ENCODE peak calls at places on chromosomes 11 and 22, in nine cellular contexts. Y is stomach; D is thoracic aorta; C is GM23338; S is colonic mucosa; I is tibial nerve; E is cardiac muscle cell; B is neural progenitor cell; T is CD8-positive, alpha-beta T cell. M is an unnamed sample.

GRCh38 chr11:15114501-15115475 is at the start of gene INSC:
- DNase-seq in T (no peak), C (peak; percentile 74), I (no peak), S (no peak), B (peak; percentile 79), E (peak; percentile 24), D (no peak), Y (no peak), M (no peak)

GRCh38 chr22:22037740-22038139 is 55.2 kb upstream of the TOP3B start:
- DNase-seq in D (no peak), I (no peak), T (no peak), S (no peak), Y (no peak), C (no peak), E (peak; percentile 50), B (peak; percentile 38), M (no peak)

GRCh38 chr11:70915158-70915795 is 337.1 kb downstream of the SHANK2 start:
- DNase-seq in Y (no peak), I (no peak), D (no peak), T (no peak), B (no peak), S (no peak), E (no peak), C (no peak), M (no peak)

GRCh38 chr22:24752091-24752623 is 22.4 kb downstream of the PIWIL3 start:
- DNase-seq in C (peak; percentile 50), Y (no peak), D (no peak), B (no peak), T (no peak), E (no peak), S (no peak), I (no peak), M (no peak)

GRCh38 chr11:70625921-70626518 is 227.7 kb downstream of the CTTN start:
- DNase-seq in E (no peak), D (no peak), Y (no peak), T (no peak), B (peak; percentile 57), S (no peak), I (no peak), C (no peak), M (no peak)

GRCh38 chr11:75627879-75628668 is 40.8 kb downstream of the MAP6 start:
- DNase-seq in D (no peak), B (no peak), T (no peak), C (peak; percentile 60), I (no peak), E (peak; percentile 42), S (no peak), Y (no peak), M (no peak)

GRCh38 chr11:32893947-32894827 is 1.6 kb downstream of the QSER1 start:
- DNase-seq in S (peak; percentile 67), C (peak; percentile 76), D (no peak), I (no peak), E (peak; percentile 88), T (no peak), B (peak; percentile 69), Y (no peak), M (no peak)

GRCh38 chr11:66045177-66045639 is 3.8 kb downstream of the GAL3ST3 start:
- DNase-seq in Y (peak; percentile 82), C (peak; percentile 95), D (no peak), I (peak; percentile 23), E (peak; percentile 83), B (peak; percentile 95), S (peak; percentile 78), T (peak; percentile 82), M (peak; percentile 76)

GRCh38 chr11:2097998-2098690 is 41.0 kb downstream of the IGF2 start:
- DNase-seq in S (no peak), Y (no peak), B (no peak), I (no peak), T (peak; percentile 11), D (no peak), C (no peak), E (no peak), M (no peak)

GRCh38 chr11:15563054-15563453 is 448.3 kb downstream of the INSC start:
- DNase-seq in I (no peak), D (no peak), S (no peak), Y (no peak), B (peak; percentile 73), C (no peak), T (no peak), E (no peak), M (no peak)

GRCh38 chr11:32154275-32154674 is 63.4 kb downstream of the RCN1 start:
- DNase-seq in E (peak; percentile 64), Y (no peak), I (no peak), S (no peak), B (no peak), C (peak; percentile 14), T (no peak), D (no peak), M (no peak)

GRCh38 chr11:102469196-102469821 is 16.7 kb upstream of the TMEM123 start:
- DNase-seq in S (no peak), D (no peak), Y (no peak), B (no peak), T (no peak), E (peak; percentile 50), I (no peak), C (no peak), M (no peak)

GRCh38 chr11:61294717-61295595 is at the start of gene VWCE:
- DNase-seq in E (peak; percentile 64), T (peak; percentile 74), D (no peak), I (no peak), S (peak; percentile 48), C (peak; percentile 92), B (peak; percentile 89), Y (peak; percentile 71), M (no peak)

GRCh38 chr11:132402056-132402684 is 1031.8 kb downstream of the NTM start:
- DNase-seq in C (peak; percentile 79), I (no peak), D (no peak), T (no peak), E (peak; percentile 30), B (peak; percentile 80), Y (no peak), S (no peak), M (no peak)

GRCh38 chr11:29606596-29606995 is 410.2 kb downstream of the KCNA4 start:
- DNase-seq in I (no peak), E (no peak), T (no peak), Y (no peak), C (no peak), B (no peak), S (no peak), D (no peak), M (no peak)
- H3K27ac ChIP-seq in I (no peak overlapping the region), E (no peak overlapping the region), T (no peak overlapping the region), Y (no peak overlapping the region), C (no peak overlapping the region), B (no peak overlapping the region), S (no peak overlapping the region), D (no peak overlapping the region), M (no peak overlapping the region)

GRCh38 chr11:47156333-47156732 is 20.3 kb downstream of the ARFGAP2 start:
- DNase-seq in T (no peak), C (no peak), S (no peak), B (no peak), Y (no peak), E (no peak), I (no peak), D (no peak), M (no peak)

GRCh38 chr11:47155914-47156313 is 20.8 kb downstream of the ARFGAP2 start:
- DNase-seq in I (no peak), B (no peak), S (no peak), C (no peak), Y (no peak), E (no peak), T (no peak), D (no peak), M (no peak)

GRCh38 chr11:47156951-47157350 is 19.7 kb downstream of the ARFGAP2 start:
- DNase-seq in Y (no peak), E (no peak), D (no peak), B (no peak), T (no peak), C (no peak), S (no peak), I (no peak), M (no peak)

GRCh38 chr11:47152953-47153950 is 23.4 kb downstream of the ARFGAP2 start:
- DNase-seq in S (peak; percentile 88), D (no peak), C (peak; percentile 93), I (peak; percentile 80), E (peak; percentile 87), B (peak; percentile 84), Y (peak; percentile 84), T (peak; percentile 49), M (peak; percentile 75)

DNA sequence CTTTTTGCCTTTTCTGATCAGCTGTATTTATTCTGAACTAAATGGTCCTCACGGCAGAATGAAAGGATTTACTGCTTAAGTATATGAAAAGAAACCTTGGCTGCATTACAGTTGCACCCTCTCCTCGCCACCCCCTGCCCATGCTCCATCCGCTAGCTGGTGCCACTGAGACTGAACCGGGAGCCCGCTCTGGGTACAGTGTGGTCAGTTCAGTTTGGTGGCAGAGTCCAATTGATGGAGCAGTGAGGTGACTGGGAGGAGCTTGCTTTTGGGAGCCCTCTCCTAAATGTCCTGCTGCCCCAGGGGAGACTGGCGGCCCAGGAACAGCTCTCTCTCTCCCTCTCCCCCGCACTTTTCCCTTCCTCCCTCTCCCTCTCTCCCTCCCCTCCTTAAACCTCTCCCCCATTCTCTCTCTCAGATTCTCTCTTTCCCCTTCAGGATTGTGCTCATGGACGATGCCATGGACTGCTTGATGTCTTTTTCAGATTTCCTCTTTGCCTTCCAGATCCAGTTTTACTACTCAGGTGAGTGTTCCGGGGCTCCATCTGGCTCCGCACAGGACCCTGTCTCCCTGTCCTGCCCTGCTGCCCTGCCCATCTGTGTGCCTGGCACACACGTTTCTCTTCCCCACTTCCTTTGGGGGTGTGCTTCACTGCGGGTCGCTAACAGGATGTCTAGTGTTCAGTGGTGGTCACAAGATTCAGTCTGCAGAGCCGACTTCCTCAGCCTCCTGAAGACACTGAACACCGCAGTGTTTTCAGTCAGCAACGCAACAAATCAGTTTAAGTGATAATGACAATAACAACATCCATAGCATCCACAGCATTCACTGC is 21.7 kb downstream of the ARFGAP2 start:
- DNase-seq in D (no peak), I (no peak), T (peak; percentile 65), E (no peak), Y (no peak), S (no peak), B (no peak), C (no peak), M (no peak)
- TF ChIP-seq CTCF in D (no peak), I (no peak), T (no peak), E (no peak), Y (no peak), S (no peak), B (no peak), C (no peak), M (no peak)

GRCh38 chr11:67354314-67355022 is 1.1 kb upstream of the POLD4 start:
- DNase-seq in D (peak; percentile 87), C (no peak), I (no peak), E (peak; percentile 93), B (peak; percentile 29), T (no peak), S (peak; percentile 94), Y (peak; percentile 68), M (peak; percentile 68)
- H3K4me3 ChIP-seq in D (peak overlapping the region; percentile 89), C (peak overlapping the region; percentile 95), I (no peak overlapping the region), E (peak overlapping the region; percentile 67), B (peak overlapping the region; percentile 89), T (no peak overlapping the region), S (peak overlapping the region; percentile 67), Y (peak overlapping the region; percentile 78), M (no peak overlapping the region)

DNA sequence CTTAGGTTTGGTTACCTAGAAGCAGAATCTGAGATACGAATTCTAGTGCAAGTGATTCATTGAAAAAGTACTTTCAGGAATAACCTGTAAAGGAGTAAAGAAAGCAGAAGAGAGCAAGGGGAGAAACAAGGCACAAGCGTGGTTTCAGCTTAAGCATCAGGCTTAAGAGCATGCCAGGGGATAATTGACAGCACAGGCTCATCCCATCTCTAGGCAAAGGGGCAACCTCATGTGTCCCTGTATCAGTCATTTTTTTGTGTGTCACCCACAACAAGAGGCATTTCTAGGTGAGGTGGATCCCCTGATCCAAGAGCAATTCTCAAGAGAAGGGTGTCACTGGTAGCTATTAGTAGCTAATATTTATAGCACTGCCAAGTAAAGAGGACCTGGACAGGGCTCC is 8.0 kb downstream of the PATE2 start:
- DNase-seq in S (no peak), C (no peak), Y (no peak), E (no peak), B (no peak), I (no peak), T (no peak), D (no peak), M (no peak)
- H3K27ac ChIP-seq in S (no peak overlapping the region), C (no peak overlapping the region), Y (no peak overlapping the region), E (no peak overlapping the region), B (no peak overlapping the region), I (no peak overlapping the region), T (no peak overlapping the region), D (no peak overlapping the region), M (no peak overlapping the region)

M was measured in lung.